ENCODE peak calls at places on chromosomes 11 and 22, in four cellular contexts. T, G, S and H are unnamed samples.
A peak's percentile ranks its signal among the peaks of the same experiment; 100 is the strongest.

GRCh38 chr11:9972917-9973504 is 309.1 kb downstream of the SWAP70 start:
- DNase-seq in S (peak; percentile 46), G (no peak), T (peak; percentile 23), H (no peak)

GRCh38 chr11:119107538-119108150 is 500 bp downstream of the C2CD2L start:
- DNase-seq in G (no peak), T (no peak), S (no peak), H (no peak)

GRCh38 chr11:97611345-97611744 is 1221.5 kb downstream of the JRKL start:
- DNase-seq in S (no peak), G (no peak), T (no peak), H (no peak)

GRCh38 chr22:23119492-23120414 is 22.0 kb downstream of the RSPH14 start:
- DNase-seq in T (no peak), G (peak; percentile 61), S (no peak), H (peak; percentile 63)

GRCh38 chr11:109734602-109735001 is 312.6 kb downstream of the C11orf87 start:
- DNase-seq in G (no peak), S (no peak), T (no peak), H (no peak)

GRCh38 chr11:134932761-134933160 is 520.7 kb upstream of the B3GAT1 start:
- DNase-seq in G (no peak), S (no peak), T (no peak), H (no peak)

GRCh38 chr11:10139656-10140055 is 154.4 kb downstream of the SBF2 start:
- DNase-seq in G (no peak), S (no peak), T (peak; percentile 16), H (no peak)

GRCh38 chr11:63536669-63537292 is at the start of gene PLAAT4:
- DNase-seq in G (peak; percentile 28), T (peak; percentile 35), S (peak; percentile 50), H (peak; percentile 64)

GRCh38 chr11:120079750-120080610 is 57.9 kb downstream of the TRIM29 start:
- DNase-seq in S (peak; percentile 59), T (no peak), G (peak; percentile 40), H (peak; percentile 15)

GRCh38 chr11:2678396-2678795 is 21.4 kb downstream of the KCNQ1OT1 start:
- DNase-seq in T (no peak), G (no peak), S (no peak), H (no peak)

GRCh38 chr11:100739636-100740035 is 52.5 kb downstream of the ARHGAP42 start:
- DNase-seq in S (peak; percentile 20), G (no peak), T (peak; percentile 56), H (no peak)

GRCh38 chr11:76661306-76661751 is 9.2 kb downstream of the LRRC32 start:
- DNase-seq in S (no peak), G (no peak), T (no peak), H (no peak)

GRCh38 chr22:49062155-49063039 is 765.3 kb downstream of the BRD1 start:
- DNase-seq in T (no peak), G (no peak), S (peak; percentile 95), H (no peak)

GRCh38 chr22:21761994-21762680 is 26.5 kb upstream of the YPEL1 start:
- DNase-seq in T (no peak), S (no peak), G (no peak), H (no peak)

GRCh38 chr11:65391007-65391406 is 4.6 kb downstream of the FRMD8 start:
- DNase-seq in T (no peak), G (no peak), S (no peak), H (no peak)

GRCh38 chr22:47352920-47353700 is 590.7 kb downstream of the TBC1D22A start:
- DNase-seq in T (no peak), S (peak; percentile 2), G (no peak), H (no peak)

GRCh38 chr11:3367221-3367620 is 11.7 kb downstream of the ZNF195 start:
- DNase-seq in S (no peak), T (no peak), G (no peak), H (no peak)

GRCh38 chr11:2300290-2300935 is 1.3 kb downstream of the C11orf21 start:
- DNase-seq in T (no peak), S (no peak), G (no peak), H (peak; percentile 6)

GRCh38 chr11:44784784-44785183 is 58.0 kb downstream of the TSPAN18 start:
- DNase-seq in S (no peak), G (no peak), T (no peak), H (no peak)

GRCh38 chr11:110125632-110126031 is 32.4 kb downstream of the ZC3H12C start:
- DNase-seq in S (no peak), G (no peak), T (no peak), H (no peak)

GRCh38 chr11:10680956-10681487 is 12.5 kb downstream of the IRAG1 start:
- DNase-seq in S (no peak), T (no peak), G (no peak), H (no peak)

GRCh38 chr22:46447906-46448669 is 89.3 kb downstream of the CELSR1 start:
- DNase-seq in G (no peak), S (no peak), T (no peak), H (no peak)

GRCh38 chr11:21511835-21512440 is 680.9 kb upstream of the ANO5 start:
- DNase-seq in T (peak; percentile 45), S (peak; percentile 83), G (peak; percentile 39), H (peak; percentile 65)

GRCh38 chr11:118894192-118894591 is 10.5 kb downstream of the CXCR5 start:
- DNase-seq in S (no peak), G (no peak), T (no peak), H (no peak)

GRCh38 chr11:117144477-117145392 is 648 bp downstream of the PAFAH1B2 start:
- DNase-seq in S (peak; percentile 81), T (peak; percentile 38), G (peak; percentile 38), H (peak; percentile 9)

GRCh38 chr11:66951927-66952337 is 6.3 kb downstream of the PC start:
- DNase-seq in T (no peak), S (peak; percentile 63), G (no peak), H (no peak)

GRCh38 chr11:69828276-69828970 is 9.2 kb upstream of the FGF3 start:
- DNase-seq in S (no peak), G (no peak), T (no peak), H (no peak)

GRCh38 chr11:67033661-67034166 is 10.8 kb downstream of the SYT12 start:
- DNase-seq in G (no peak), T (peak; percentile 86), S (no peak), H (no peak)

GRCh38 chr11:125886997-125887372 is 483 bp upstream of the HYLS1 start:
- DNase-seq in G (peak; percentile 48), S (peak; percentile 42), T (no peak), H (peak; percentile 16)

GRCh38 chr11:8608646-8609045 is 14.6 kb upstream of the STK33 start:
- DNase-seq in T (peak; percentile 54), G (no peak), S (no peak), H (no peak)

GRCh38 chr11:131712897-131713296 is 342.5 kb downstream of the NTM start:
- DNase-seq in S (no peak), G (no peak), T (no peak), H (no peak)

GRCh38 chr22:31084811-31085492 is 3.8 kb downstream of the SMTN start:
- DNase-seq in G (peak; percentile 92), S (peak; percentile 88), T (no peak), H (peak; percentile 86)

GRCh38 chr22:33787645-33788456 is 132.4 kb downstream of the LARGE1 start:
- DNase-seq in G (no peak), S (no peak), T (no peak), H (no peak)

GRCh38 chr11:105489431-105489830 is 120.4 kb upstream of the GRIA4 start:
- DNase-seq in G (no peak), T (no peak), S (peak; percentile 20), H (no peak)

GRCh38 chr11:72776844-72777754 is 16.7 kb downstream of the STARD10 start:
- DNase-seq in S (peak; percentile 88), T (no peak), G (no peak), H (no peak)

GRCh38 chr22:20423636-20424511 is 13.8 kb downstream of the SCARF2 start:
- DNase-seq in T (no peak), G (no peak), S (no peak), H (no peak)